ENCODE peak calls at places on chromosomes 5 and 9, in eight cellular contexts. O is HS-5; E is ureter; W is tibial artery; V is activated CD4-positive, alpha-beta T cell treated with anti-CD3 and anti-CD28 coated beads, Interleukin-2, amount 10 ng/mL, durations not matched to agents 7 days and 5 days; P is HT-29; B is bronchial epithelial cell; L is NCI-H1436. A is an unnamed sample.

GRCh38 chr9:3768286-3768685 is 242.5 kb upstream of the RFX3 start:
- DNase-seq in O (no peak), E (no peak), W (no peak), V (no peak), P (no peak), B (no peak), L (no peak), A (no peak)

GRCh38 chr9:5571629-5572232 is 57.2 kb upstream of the RIC1 start:
- DNase-seq in O (no peak), E (no peak), W (no peak), V (no peak), P (no peak), B (no peak), L (no peak), A (no peak)

GRCh38 chr9:37903831-37904646 is at the start of gene SLC25A51:
- DNase-seq in O (peak), E (peak), W (peak), V (peak), P (peak), B (peak), L (peak), A (peak)

GRCh38 chr5:117889592-117889991 is 1098.8 kb downstream of the DTWD2 start:
- DNase-seq in O (peak), E (no peak), W (no peak), V (no peak), P (no peak), B (no peak), L (no peak), A (no peak)

GRCh38 chr5:137206030-137206715 is 293.0 kb downstream of the SPOCK1 start:
- DNase-seq in O (no peak), E (no peak), W (no peak), V (no peak), P (no peak), B (peak), L (peak), A (peak)

GRCh38 chr9:118929317-118929716 is 439.9 kb downstream of the BRINP1 start:
- DNase-seq in O (peak), E (no peak), W (no peak), V (no peak), P (no peak), B (peak), L (no peak), A (no peak)

GRCh38 chr9:76895186-76895585 is 10.7 kb downstream of the PRUNE2 start:
- DNase-seq in O (no peak), E (no peak), W (peak), V (no peak), P (no peak), B (no peak), L (no peak), A (no peak)

GRCh38 chr5:385321-385720 is 57.7 kb upstream of the EXOC3 start:
- DNase-seq in O (no peak), E (no peak), W (no peak), V (no peak), P (no peak), B (no peak), L (no peak), A (no peak)

GRCh38 chr9:129176786-129177442 is 1.1 kb downstream of the IER5L start:
- DNase-seq in O (no peak), E (peak), W (peak), V (no peak), P (peak), B (no peak), L (no peak), A (peak)

GRCh38 chr9:79189511-79189924 is 382.2 kb upstream of the TLE4 start:
- DNase-seq in O (no peak), E (no peak), W (no peak), V (no peak), P (no peak), B (no peak), L (no peak), A (no peak)

GRCh38 chr5:175842947-175843793 is 28.2 kb upstream of the CPLX2 start:
- DNase-seq in O (peak), E (no peak), W (no peak), V (no peak), P (no peak), B (peak), L (no peak), A (no peak)

GRCh38 chr5:113182658-113183344 is 206.2 kb downstream of the DCP2 start:
- DNase-seq in O (no peak), E (no peak), W (no peak), V (no peak), P (no peak), B (no peak), L (no peak), A (no peak)

GRCh38 chr9:75855509-75855908 is 35.0 kb upstream of the PCSK5 start:
- DNase-seq in O (no peak), E (no peak), W (no peak), V (no peak), P (peak), B (peak), L (no peak), A (no peak)

GRCh38 chr5:123138774-123139173 is 49.7 kb downstream of the PRDM6 start:
- DNase-seq in O (no peak), E (no peak), W (no peak), V (no peak), P (no peak), B (no peak), L (no peak), A (no peak)